ENCODE peak calls at places on chromosomes 7 and 10, in five cellular contexts. K, S, H, M and A are unnamed samples.

GRCh38 chr7:150979706-150980390 is 1.7 kb upstream of the KCNH2 start:
- DNase-seq in K (no peak), S (no peak), H (no peak), M (no peak), A (no peak)

GRCh38 chr10:12201543-12201942 is 5.6 kb downstream of the CDC123 start:
- DNase-seq in K (no peak), S (no peak), H (peak), M (no peak), A (no peak)

GRCh38 chr7:29077854-29078253 is 68.5 kb downstream of the CPVL start:
- DNase-seq in K (no peak), S (no peak), H (peak), M (no peak), A (peak)

GRCh38 chr7:106218546-106218945 is 66.2 kb downstream of the NAMPT start:
- DNase-seq in K (no peak), S (no peak), H (peak), M (no peak), A (no peak)

GRCh38 chr10:106795619-106796018 is 368.9 kb downstream of the SORCS1 start:
- DNase-seq in K (no peak), S (no peak), H (peak), M (no peak), A (no peak)

GRCh38 chr7:106018566-106019338 is 55.7 kb downstream of the CDHR3 start:
- DNase-seq in K (no peak), S (peak), H (no peak), M (no peak), A (peak)

GRCh38 chr7:158614695-158615094 is 27.1 kb upstream of the PTPRN2 start:
- DNase-seq in K (no peak), S (peak), H (peak), M (no peak), A (peak)

GRCh38 chr10:12710594-12711343 is 290.7 kb downstream of the CCDC3 start:
- DNase-seq in K (peak), S (peak), H (peak), M (peak), A (peak)

GRCh38 chr10:26627320-26627719 is 70.2 kb upstream of the PDSS1 start:
- DNase-seq in K (no peak), S (no peak), H (no peak), M (peak), A (no peak)

GRCh38 chr10:48518412-48518811 is 86.5 kb downstream of the ARHGAP22 start:
- DNase-seq in K (no peak), S (no peak), H (no peak), M (no peak), A (no peak)

GRCh38 chr10:101284171-101285092 is 55.2 kb upstream of the LBX1 start:
- DNase-seq in K (no peak), S (no peak), H (no peak), M (no peak), A (no peak)
- H3K9ac ChIP-seq in K (no peak), S (no peak), H (no peak), M (no peak), A (no peak)

DNA sequence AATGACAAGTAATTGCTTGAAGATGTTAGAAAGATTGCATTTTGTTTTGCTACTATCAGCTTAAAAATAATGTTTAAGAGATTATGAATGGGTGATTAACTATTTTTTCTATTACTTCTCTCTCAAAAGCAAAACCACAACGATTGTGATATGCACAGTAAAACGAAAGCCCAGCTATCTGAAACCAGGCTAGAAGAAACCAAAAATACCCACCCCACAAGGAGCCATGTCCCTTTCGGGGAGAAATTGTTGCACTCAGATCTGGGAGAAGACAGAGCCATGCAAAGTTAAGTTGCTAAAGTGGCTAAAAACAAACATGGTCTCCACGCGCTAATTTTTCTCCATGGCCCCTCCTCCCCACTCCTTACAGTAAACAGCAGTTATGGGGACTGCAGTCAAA is 173.6 kb downstream of the RPS24 start:
- DNase-seq in K (no peak), S (no peak), H (no peak), M (no peak), A (no peak)
- H2AFZ ChIP-seq in K (no peak), S (no peak), H (peak), M (no peak), A (no peak)

DNA sequence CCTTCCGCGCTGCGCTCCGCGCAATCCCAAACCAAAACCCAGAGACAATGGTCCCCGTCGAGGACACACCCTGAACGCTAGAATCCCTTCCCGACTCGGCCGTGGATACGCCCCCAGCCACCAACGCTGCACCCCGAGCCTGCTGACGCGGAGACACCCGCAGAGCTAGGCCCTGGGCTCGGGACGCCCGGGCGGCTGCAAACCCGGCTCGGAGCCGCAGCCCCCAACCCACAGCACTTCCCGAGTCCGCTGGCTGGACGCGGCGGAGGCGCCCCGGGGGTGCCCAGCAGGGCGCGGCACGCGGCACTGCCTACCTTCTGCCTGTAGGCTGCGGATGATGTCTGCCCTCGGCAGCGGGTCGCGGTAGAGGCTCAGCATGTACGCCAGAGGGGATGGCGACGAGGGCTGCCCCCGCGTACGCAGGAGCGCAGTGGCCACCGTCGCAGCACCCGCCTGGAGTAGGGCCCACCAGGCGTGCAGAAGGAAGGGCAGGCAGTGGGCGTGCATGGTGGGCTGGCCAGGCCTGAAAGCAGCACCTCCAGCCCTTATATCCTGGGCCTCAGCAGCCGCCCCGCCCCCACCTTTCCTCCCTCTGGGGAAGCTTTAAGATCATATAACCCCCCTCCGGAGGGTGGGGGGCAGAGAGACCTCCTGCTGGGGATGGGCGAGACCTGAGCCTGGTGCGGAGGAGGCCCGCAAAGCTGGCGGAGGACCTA is at the start of gene NODAL:
- DNase-seq in K (no peak), S (no peak), H (no peak), M (no peak), A (no peak)
- TF ChIP-seq EZH2 in K (no peak), S (no peak), H (no peak), M (no peak), A (peak)

GRCh38 chr10:71314028-71314693 is 4.9 kb upstream of the SLC29A3 start:
- DNase-seq in K (no peak), S (peak), H (peak), M (peak), A (no peak)

GRCh38 chr10:71316081-71316785 is 2.8 kb upstream of the SLC29A3 start:
- DNase-seq in K (no peak), S (no peak), H (peak), M (no peak), A (no peak)

GRCh38 chr10:71316786-71317160 is 2.3 kb upstream of the SLC29A3 start:
- DNase-seq in K (no peak), S (no peak), H (no peak), M (no peak), A (no peak)

GRCh38 chr10:71312840-71313789 is 5.9 kb upstream of the SLC29A3 start:
- DNase-seq in K (no peak), S (peak), H (peak), M (no peak), A (peak)

GRCh38 chr10:71314694-71315225 is 4.3 kb upstream of the SLC29A3 start:
- DNase-seq in K (no peak), S (no peak), H (no peak), M (no peak), A (no peak)
- H3K9ac ChIP-seq in K (no peak), S (no peak), H (no peak), M (no peak), A (peak)

GRCh38 chr10:14010827-14011574 is 319.7 kb downstream of the FRMD4A start:
- DNase-seq in K (no peak), S (no peak), H (no peak), M (no peak), A (no peak)

GRCh38 chr10:14008648-14009072 is 322.1 kb downstream of the FRMD4A start:
- DNase-seq in K (no peak), S (peak), H (peak), M (no peak), A (no peak)

GRCh38 chr10:14010083-14010551 is 320.6 kb downstream of the FRMD4A start:
- DNase-seq in K (peak), S (peak), H (peak), M (no peak), A (peak)

GRCh38 chr10:14014423-14014822 is 316.3 kb downstream of the FRMD4A start:
- DNase-seq in K (no peak), S (peak), H (no peak), M (no peak), A (no peak)

DNA sequence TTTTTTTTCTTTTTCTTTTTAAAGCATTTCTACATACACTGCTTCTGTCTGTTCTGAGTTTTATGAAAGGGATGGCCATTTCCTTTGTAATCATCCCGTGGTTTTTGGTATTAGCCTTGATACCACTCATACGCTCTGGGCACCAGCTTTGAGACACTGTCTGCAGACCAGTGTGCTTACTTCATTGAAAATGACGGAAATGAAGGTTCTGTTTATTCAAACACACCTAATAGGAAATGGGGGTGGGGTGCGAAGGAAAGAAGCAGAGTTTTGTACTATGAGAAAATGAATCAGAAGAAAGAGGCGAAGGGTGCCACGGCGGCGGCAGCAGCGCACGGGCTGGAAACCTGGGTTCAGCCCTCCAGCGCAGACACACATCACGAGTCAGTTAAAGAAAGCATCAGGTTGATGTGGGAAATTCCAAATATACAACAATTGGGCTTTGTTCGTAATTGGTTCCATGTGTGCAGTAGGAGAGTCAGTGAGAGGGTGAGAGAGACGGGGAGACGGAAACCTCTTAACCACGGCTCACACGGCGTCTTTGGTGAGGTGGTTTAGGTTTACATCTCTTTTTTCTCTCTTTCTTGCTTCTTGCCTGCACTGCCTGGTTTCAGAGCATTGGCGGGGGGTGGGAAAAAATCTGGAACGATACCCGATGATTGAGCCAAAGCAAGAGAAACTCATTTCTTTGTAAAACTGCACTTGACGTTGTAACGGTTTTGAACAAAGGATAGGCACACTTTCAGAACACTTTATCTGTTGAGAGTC is 321.2 kb downstream of the FRMD4A start:
- DNase-seq in K (peak), S (peak), H (peak), M (no peak), A (peak)
- H2AFZ ChIP-seq in K (peak), S (peak), H (peak), M (no peak), A (peak)

GRCh38 chr10:132908621-132909295 is 33.6 kb downstream of the CFAP46 start:
- DNase-seq in K (no peak), S (no peak), H (no peak), M (no peak), A (no peak)
- TF ChIP-seq EZH2 in K (no peak), S (no peak), H (no peak), M (no peak), A (no peak)

GRCh38 chr10:28179006-28179405 is 123.9 kb downstream of the MPP7 start:
- DNase-seq in K (no peak), S (peak), H (peak), M (no peak), A (no peak)
- H3K9ac ChIP-seq in K (no peak), S (no peak), H (no peak), M (peak), A (no peak)

GRCh38 chr7:137956183-137956582 is 45.7 kb downstream of the CREB3L2 start:
- DNase-seq in K (no peak), S (no peak), H (no peak), M (no peak), A (no peak)
- H2AFZ ChIP-seq in K (no peak), S (no peak), H (no peak), M (no peak), A (no peak)

GRCh38 chr10:45420453-45421192 is 46.6 kb downstream of the ALOX5 start:
- DNase-seq in K (peak), S (peak), H (peak), M (no peak), A (peak)

GRCh38 chr10:45417746-45418145 is 43.7 kb downstream of the ALOX5 start:
- DNase-seq in K (no peak), S (no peak), H (no peak), M (no peak), A (no peak)

GRCh38 chr10:45419673-45420020 is 45.6 kb downstream of the ALOX5 start:
- DNase-seq in K (no peak), S (peak), H (no peak), M (no peak), A (no peak)

GRCh38 chr10:45418417-45418858 is 44.4 kb downstream of the ALOX5 start:
- DNase-seq in K (no peak), S (no peak), H (no peak), M (no peak), A (no peak)

GRCh38 chr10:45418859-45419672 is 45.0 kb downstream of the ALOX5 start:
- DNase-seq in K (peak), S (peak), H (peak), M (no peak), A (peak)
- TF ChIP-seq EZH2 in K (no peak), S (peak), H (no peak), M (no peak), A (no peak)